ENCODE peak calls at places on chromosomes 3 and 15, in seven cellular contexts. S, U, R, K, L, P and H are unnamed samples.

GRCh38 chr15:78726870-78727551 is 84.3 kb downstream of the ADAMTS7 start:
- DNase-seq in S (no peak), U (no peak), R (no peak), K (peak), L (peak), P (peak), H (no peak)

GRCh38 chr3:122921791-122922651 is 105.5 kb downstream of the SEMA5B start:
- DNase-seq in S (peak), U (no peak), R (no peak), K (peak), L (no peak), P (peak), H (peak)

GRCh38 chr3:191005790-191006189 is 143.3 kb upstream of the GMNC start:
- DNase-seq in S (no peak), U (no peak), R (no peak), K (peak), L (peak), P (no peak), H (peak)

GRCh38 chr3:141432904-141433303 is 53.9 kb upstream of the RASA2 start:
- DNase-seq in S (no peak), U (no peak), R (no peak), K (no peak), L (no peak), P (no peak), H (no peak)

GRCh38 chr3:145457825-145458552 is 703.0 kb downstream of the PLOD2 start:
- DNase-seq in S (no peak), U (no peak), R (no peak), K (no peak), L (no peak), P (no peak), H (peak)

GRCh38 chr15:38636597-38636996 is 72.0 kb upstream of the RASGRP1 start:
- DNase-seq in S (no peak), U (no peak), R (peak), K (no peak), L (no peak), P (no peak), H (no peak)

GRCh38 chr3:128432898-128433629 is 33.6 kb downstream of the DNAJB8 start:
- DNase-seq in S (no peak), U (no peak), R (no peak), K (peak), L (no peak), P (no peak), H (no peak)

GRCh38 chr3:126472277-126473006 is 3.2 kb downstream of the ZXDC start:
- DNase-seq in S (peak), U (peak), R (peak), K (no peak), L (peak), P (no peak), H (peak)

GRCh38 chr3:148006508-148006907 is 597.3 kb downstream of the ZIC1 start:
- DNase-seq in S (no peak), U (no peak), R (no peak), K (peak), L (peak), P (peak), H (no peak)

GRCh38 chr15:53746101-53746500 is 13.4 kb downstream of the WDR72 start:
- DNase-seq in S (no peak), U (no peak), R (no peak), K (no peak), L (no peak), P (no peak), H (no peak)

GRCh38 chr3:82595530-82595929 is 834.1 kb upstream of the GBE1 start:
- DNase-seq in S (no peak), U (no peak), R (no peak), K (no peak), L (no peak), P (no peak), H (no peak)

GRCh38 chr3:33732394-33732793 is 14.3 kb upstream of the CLASP2 start:
- DNase-seq in S (no peak), U (no peak), R (no peak), K (no peak), L (no peak), P (no peak), H (no peak)
- TF ChIP-seq CTCF in S (no peak), U (peak), R (no peak), K (peak), L (peak), P (peak), H (peak)

GRCh38 chr15:41503669-41504010 is 10.0 kb downstream of the ITPKA start:
- DNase-seq in S (no peak), U (no peak), R (no peak), K (no peak), L (no peak), P (no peak), H (no peak)

GRCh38 chr15:41505776-41506175 is 7.9 kb downstream of the LTK start:
- DNase-seq in S (no peak), U (no peak), R (no peak), K (no peak), L (no peak), P (no peak), H (no peak)

GRCh38 chr15:41507820-41508290 is 5.8 kb downstream of the LTK start:
- DNase-seq in S (no peak), U (no peak), R (peak), K (no peak), L (no peak), P (no peak), H (no peak)

GRCh38 chr15:41504751-41505492 is 8.7 kb downstream of the LTK start:
- DNase-seq in S (no peak), U (no peak), R (no peak), K (no peak), L (no peak), P (no peak), H (no peak)

GRCh38 chr15:41506796-41507341 is 6.8 kb downstream of the LTK start:
- DNase-seq in S (no peak), U (no peak), R (no peak), K (no peak), L (no peak), P (no peak), H (no peak)
- TF ChIP-seq CTCF in S (no peak), U (no peak), R (no peak), K (no peak), L (no peak), P (peak), H (peak)

GRCh38 chr3:58288011-58288728 is 17.9 kb upstream of the RPP14 start:
- DNase-seq in S (no peak), U (no peak), R (no peak), K (no peak), L (no peak), P (no peak), H (no peak)
- TF ChIP-seq CTCF in S (no peak), U (no peak), R (no peak), K (no peak), L (no peak), P (no peak), H (no peak)

GRCh38 chr3:72050048-72050632 is 265.2 kb upstream of the PROK2 start:
- DNase-seq in S (no peak), U (no peak), R (no peak), K (no peak), L (no peak), P (no peak), H (no peak)
- TF ChIP-seq CTCF in S (no peak), U (no peak), R (no peak), K (no peak), L (no peak), P (no peak), H (peak)

DNA sequence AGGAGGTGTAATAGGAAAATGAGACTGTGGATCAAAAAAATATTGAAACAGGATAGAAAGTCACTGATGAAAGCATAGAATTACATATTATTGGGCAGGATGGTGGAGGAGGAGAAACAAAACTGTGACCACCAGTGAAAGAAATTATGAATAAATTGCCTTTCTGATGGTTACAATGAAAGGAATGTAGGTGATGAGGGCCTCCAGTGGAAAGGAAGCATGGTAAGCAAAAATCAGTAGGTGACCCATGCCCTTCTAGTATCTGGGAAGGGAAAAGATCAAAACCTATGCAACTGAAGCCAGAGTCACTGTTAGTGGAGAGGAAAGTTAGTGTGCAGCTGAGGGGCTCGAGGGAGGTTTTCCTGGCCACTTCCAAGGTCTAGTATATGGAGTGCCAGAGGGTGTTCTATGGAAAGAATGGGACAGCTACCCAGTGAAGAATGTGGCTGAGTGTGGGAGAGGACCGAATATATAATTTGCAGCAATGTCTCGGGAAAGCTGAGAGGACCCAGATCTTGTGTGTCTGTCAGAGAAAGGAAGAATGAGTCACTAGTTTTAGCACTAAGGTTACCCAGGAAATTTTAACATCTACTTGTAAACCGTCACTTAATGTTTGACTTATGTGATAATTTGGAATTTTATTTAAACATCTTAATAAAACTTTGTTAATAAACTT is 146.2 kb downstream of the NFKBIZ start:
- DNase-seq in S (no peak), U (no peak), R (no peak), K (no peak), L (peak), P (no peak), H (no peak)
- TF ChIP-seq CTCF in S (no peak), U (no peak), R (no peak), K (no peak), L (no peak), P (no peak), H (no peak)

DNA sequence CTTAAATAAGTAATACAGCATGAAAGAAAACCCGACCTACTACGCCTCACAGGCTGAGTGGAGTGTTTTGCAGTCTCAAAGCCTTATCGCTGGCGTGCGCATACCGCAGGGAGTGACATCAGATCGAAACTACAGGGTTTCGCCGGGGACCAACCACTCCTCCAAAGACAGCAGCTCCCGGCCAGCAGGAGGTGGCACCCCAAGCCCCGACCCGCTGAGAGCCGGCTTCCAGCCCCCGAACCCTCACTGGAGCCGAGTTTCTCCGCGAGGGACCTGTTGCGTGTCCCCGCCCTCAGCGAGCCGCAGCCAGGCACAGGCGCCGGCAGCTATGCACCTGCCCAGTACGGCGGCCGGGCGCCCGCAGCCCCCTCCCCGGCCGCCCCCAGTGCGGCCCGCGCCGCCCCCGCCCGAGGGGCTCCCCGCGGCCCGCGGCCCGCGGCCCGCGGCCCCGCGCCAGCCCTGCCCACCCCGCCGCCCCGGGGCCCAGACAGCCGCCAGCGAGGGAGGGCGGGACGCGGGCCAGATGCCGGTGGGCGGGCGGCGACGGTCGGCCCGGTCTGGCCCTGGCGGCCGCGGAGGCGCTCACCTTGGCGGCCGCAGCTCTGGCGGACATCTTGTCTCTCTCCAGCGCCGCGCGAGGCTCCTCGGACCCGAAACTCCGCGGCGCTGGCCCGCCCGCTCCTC is 710 bp downstream of the TJP1 start:
- DNase-seq in S (peak), U (peak), R (peak), K (peak), L (peak), P (peak), H (no peak)
- TF ChIP-seq CTCF in S (no peak), U (peak), R (peak), K (no peak), L (peak), P (peak), H (no peak)

GRCh38 chr15:71191296-71191695 is 76.0 kb downstream of the THSD4 start:
- DNase-seq in S (no peak), U (no peak), R (no peak), K (no peak), L (no peak), P (no peak), H (no peak)

GRCh38 chr15:71194286-71194685 is 79.0 kb downstream of the THSD4 start:
- DNase-seq in S (no peak), U (no peak), R (no peak), K (no peak), L (no peak), P (no peak), H (no peak)

GRCh38 chr15:71198846-71199245 is 83.6 kb downstream of the THSD4 start:
- DNase-seq in S (no peak), U (no peak), R (no peak), K (no peak), L (no peak), P (no peak), H (no peak)

GRCh38 chr15:71197620-71198019 is 82.3 kb downstream of the THSD4 start:
- DNase-seq in S (no peak), U (no peak), R (no peak), K (no peak), L (no peak), P (no peak), H (no peak)

DNA sequence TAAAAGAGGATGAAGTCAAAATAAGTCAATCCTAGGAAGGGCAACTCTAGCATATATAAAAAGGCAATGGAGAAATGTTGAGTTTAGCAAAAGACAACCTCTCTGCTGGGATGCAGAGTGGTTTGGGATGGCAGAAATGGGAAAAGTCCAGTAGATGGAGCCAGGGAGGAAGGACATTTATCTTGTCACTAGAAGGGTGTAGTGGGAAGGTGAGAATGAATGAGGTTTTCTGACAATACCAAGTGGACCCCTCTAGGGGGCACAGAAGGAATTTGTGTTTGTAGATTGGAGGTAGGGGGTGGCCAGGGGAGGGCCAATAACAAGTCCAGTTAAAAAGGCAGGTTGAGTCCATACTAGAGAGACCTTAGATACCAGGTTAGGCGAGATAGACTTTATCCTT is 80.0 kb downstream of the THSD4 start:
- DNase-seq in S (no peak), U (no peak), R (no peak), K (peak), L (no peak), P (no peak), H (no peak)
- TF ChIP-seq CTCF in S (no peak), U (no peak), R (peak), K (peak), L (peak), P (no peak), H (no peak)

DNA sequence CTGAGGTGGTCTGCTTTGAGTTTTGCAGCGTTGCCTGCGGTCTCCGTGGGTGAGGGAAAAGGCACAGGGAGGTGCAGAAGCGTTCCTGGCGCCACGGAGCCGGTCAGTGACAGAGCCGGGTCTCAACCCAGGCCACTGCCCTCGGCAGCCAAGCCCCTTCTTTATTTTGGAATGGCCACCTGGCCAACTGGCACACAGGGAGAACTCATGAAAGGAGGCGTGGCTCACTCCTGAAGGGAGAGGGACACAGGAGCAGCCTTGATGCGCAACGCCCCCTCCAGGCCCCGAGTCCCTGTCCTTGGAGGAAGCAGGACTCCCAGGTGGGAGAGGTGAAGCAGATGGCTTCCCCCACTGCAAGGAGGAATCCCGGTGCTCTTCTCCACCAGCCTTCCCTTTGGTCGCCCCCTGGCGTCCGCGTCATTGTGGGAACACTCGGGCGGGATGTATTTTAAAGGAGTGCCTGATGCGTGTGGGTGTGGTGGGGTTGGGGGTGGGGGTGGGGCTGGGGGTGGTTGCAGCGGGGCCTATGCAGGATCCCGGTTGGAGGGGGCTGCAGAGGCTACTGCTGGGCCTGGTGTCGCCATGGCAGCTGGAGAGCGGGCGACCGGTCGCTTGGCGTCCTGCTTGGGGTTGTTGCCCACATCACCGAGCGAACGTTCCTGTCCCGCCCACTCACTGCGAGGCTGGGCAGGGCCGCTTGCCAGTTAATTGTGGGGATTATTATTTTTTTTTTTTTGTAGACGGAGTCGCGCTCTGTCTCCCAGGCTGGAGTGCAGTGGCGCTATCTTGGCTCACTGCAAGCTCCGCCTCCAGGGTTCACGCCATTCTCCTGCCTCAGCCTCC is 32.6 kb downstream of the APBA2 start:
- DNase-seq in S (no peak), U (peak), R (no peak), K (peak), L (no peak), P (no peak), H (no peak)
- TF ChIP-seq CTCF in S (no peak), U (no peak), R (peak), K (peak), L (peak), P (no peak), H (peak)

GRCh38 chr15:65595960-65596359 is 15.0 kb downstream of the INTS14 start:
- DNase-seq in S (no peak), U (no peak), R (no peak), K (peak), L (no peak), P (no peak), H (no peak)
- TF ChIP-seq CTCF in S (no peak), U (no peak), R (peak), K (peak), L (peak), P (peak), H (peak)